ENCODE peak calls at places on chromosome 2, in five cellular contexts. T is esophagus squamous epithelium, E is transverse colon, O is GM23338, W is adrenal gland. K is an unnamed sample.

GRCh38 chr2:75772908-75773630 is 62.4 kb upstream of the GCFC2 start:
- DNase-seq in T (no peak), E (no peak), O (peak; percentile 71), W (no peak), K (no peak)

GRCh38 chr2:74440378-74441110 is 1.2 kb downstream of the RTKN start:
- DNase-seq in T (no peak), E (peak; percentile 89), O (peak; percentile 95), W (peak; percentile 88), K (peak; percentile 92)

GRCh38 chr2:11634584-11634983 is 35.4 kb downstream of the NTSR2 start:
- DNase-seq in T (no peak), E (no peak), O (no peak), W (no peak), K (no peak)

GRCh38 chr2:25043241-25043867 is 1.5 kb downstream of the EFR3B start:
- DNase-seq in T (no peak), E (no peak), O (peak; percentile 55), W (no peak), K (no peak)

GRCh38 chr2:69032336-69032735 is 19.4 kb downstream of the ANTXR1 start:
- DNase-seq in T (no peak), E (no peak), O (no peak), W (no peak), K (no peak)

GRCh38 chr2:88471083-88471942 is 18.8 kb upstream of the FOXI3 start:
- DNase-seq in T (no peak), E (no peak), O (peak; percentile 45), W (no peak), K (peak; percentile 22)

GRCh38 chr2:7180641-7181370 is 263.6 kb downstream of the RNF144A start:
- DNase-seq in T (no peak), E (no peak), O (peak; percentile 8), W (no peak), K (no peak)

GRCh38 chr2:239920616-239921365 is 104.4 kb downstream of the NDUFA10 start:
- DNase-seq in T (no peak), E (no peak), O (no peak), W (no peak), K (no peak)

GRCh38 chr2:893311-893710 is 57.3 kb upstream of the SNTG2 start:
- DNase-seq in T (no peak), E (peak; percentile 15), O (peak; percentile 92), W (peak; percentile 86), K (no peak)

GRCh38 chr2:84851876-84852275 is 29.0 kb downstream of the TRABD2A start:
- DNase-seq in T (no peak), E (no peak), O (no peak), W (peak; percentile 7), K (no peak)

GRCh38 chr2:84856785-84857184 is 24.1 kb downstream of the TRABD2A start:
- DNase-seq in T (no peak), E (peak; percentile 32), O (no peak), W (peak; percentile 23), K (no peak)

GRCh38 chr2:84857566-84857965 is 23.3 kb downstream of the TRABD2A start:
- DNase-seq in T (no peak), E (no peak), O (no peak), W (peak; percentile 17), K (no peak)

GRCh38 chr2:84855730-84856129 is 25.2 kb downstream of the TRABD2A start:
- DNase-seq in T (no peak), E (no peak), O (peak; percentile 86), W (peak; percentile 17), K (no peak)

GRCh38 chr2:84854835-84855234 is 26.0 kb downstream of the TRABD2A start:
- DNase-seq in T (no peak), E (no peak), O (no peak), W (no peak), K (no peak)
- H3K4me1 ChIP-seq in T (no peaks in the 10 kb centered on the region), E (peaks cover 12% of the 10 kb centered on the region), O (peaks cover 18% of the 10 kb centered on the region), W (no peaks in the 10 kb centered on the region), K (no peaks in the 10 kb centered on the region)

GRCh38 chr2:152467677-152468406 is 132.9 kb downstream of the FMNL2 start:
- DNase-seq in T (no peak), E (no peak), O (no peak), W (no peak), K (no peak)
- H3K4me1 ChIP-seq in T (peaks cover 67% of the 10 kb centered on the region), E (peaks cover 23% of the 10 kb centered on the region), O (peaks cover 79% of the 10 kb centered on the region), W (peaks cover 63% of the 10 kb centered on the region), K (peaks cover 57% of the 10 kb centered on the region)

DNA sequence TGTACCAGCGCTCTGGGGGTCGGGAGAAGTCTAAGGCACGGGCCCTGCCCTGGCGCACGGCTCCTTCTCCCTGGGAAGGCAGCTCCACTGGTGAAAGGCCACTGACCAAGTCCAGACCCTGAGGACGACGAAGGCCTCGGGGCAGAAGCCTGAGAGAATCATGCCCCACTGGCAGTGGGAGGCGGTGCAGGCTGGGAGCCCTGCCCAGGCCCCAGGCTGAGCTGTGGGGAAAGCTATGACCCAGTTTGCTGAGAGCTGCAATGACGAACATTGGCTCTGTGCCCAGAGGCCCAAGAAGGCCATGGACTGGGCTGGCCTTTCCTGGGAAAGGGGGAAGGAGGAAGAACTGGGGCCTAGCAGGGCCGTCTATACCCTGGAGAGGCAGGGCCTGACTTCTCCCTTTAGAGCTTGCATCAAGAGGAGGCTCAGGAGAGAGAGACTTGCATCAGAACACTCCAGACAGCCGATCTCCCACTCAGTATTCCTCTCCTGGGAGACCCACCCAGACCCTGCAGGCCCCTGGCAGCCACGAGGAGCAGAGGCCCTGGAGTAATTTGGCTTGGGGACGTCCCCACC is 32.9 kb downstream of the HS1BP3 start:
- DNase-seq in T (peak; percentile 32), E (peak; percentile 92), O (no peak), W (peak; percentile 99), K (peak; percentile 96)
- H3K4me1 ChIP-seq in T (peaks cover 91% of the 10 kb centered on the region), E (peaks cover 51% of the 10 kb centered on the region), O (peaks cover 8% of the 10 kb centered on the region), W (peaks cover 68% of the 10 kb centered on the region), K (peaks cover 69% of the 10 kb centered on the region)

GRCh38 chr2:47169784-47170183 is 14.7 kb upstream of the STPG4 start:
- DNase-seq in T (no peak), E (no peak), O (no peak), W (no peak), K (no peak)

GRCh38 chr2:47173986-47174730 is 19.1 kb upstream of the STPG4 start:
- DNase-seq in T (no peak), E (no peak), O (no peak), W (no peak), K (no peak)

GRCh38 chr2:47172156-47172921 is 17.2 kb upstream of the STPG4 start:
- DNase-seq in T (no peak), E (no peak), O (no peak), W (peak; percentile 76), K (no peak)

GRCh38 chr2:47174731-47175361 is 19.7 kb upstream of the STPG4 start:
- DNase-seq in T (no peak), E (peak; percentile 82), O (peak; percentile 45), W (peak; percentile 77), K (no peak)

DNA sequence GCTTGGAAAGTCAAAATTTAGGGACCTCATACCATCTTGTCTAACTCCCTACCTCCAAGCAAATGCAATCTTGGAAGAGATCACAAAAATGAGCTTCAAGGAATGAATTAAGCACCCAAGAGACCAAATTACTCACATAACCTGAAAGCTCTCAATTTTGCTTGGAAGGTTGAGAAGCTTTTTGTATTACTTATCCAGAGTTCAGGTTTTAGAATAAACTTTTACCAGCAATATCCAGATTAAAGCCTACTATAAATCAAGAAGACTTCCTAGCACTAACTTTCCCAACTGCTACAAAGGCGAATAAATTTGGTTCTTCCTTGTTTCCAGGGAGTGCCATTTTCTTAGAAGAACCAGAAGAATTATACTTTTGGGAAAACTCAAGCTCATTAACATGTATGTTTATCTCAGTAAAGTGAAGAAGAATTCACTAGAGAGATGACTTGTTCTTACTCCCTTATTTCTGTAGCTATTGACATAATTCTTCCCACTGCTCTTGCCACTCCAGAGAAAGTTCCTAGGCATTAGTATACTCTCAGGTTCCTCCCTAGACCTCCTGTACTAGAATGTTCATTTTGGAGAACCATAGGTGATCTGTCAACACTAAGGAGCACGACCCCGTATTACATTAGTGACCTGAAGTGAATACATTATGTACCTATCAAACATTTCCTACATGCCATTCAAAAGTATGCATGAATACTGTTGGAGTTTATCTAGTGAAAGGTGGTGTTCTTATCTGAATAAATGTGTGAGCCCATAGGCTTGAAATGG is 18.0 kb upstream of the STPG4 start:
- DNase-seq in T (no peak), E (no peak), O (no peak), W (no peak), K (no peak)
- H3K4me1 ChIP-seq in T (peaks cover 73% of the 10 kb centered on the region), E (peaks cover 62% of the 10 kb centered on the region), O (peaks cover 46% of the 10 kb centered on the region), W (peaks cover 66% of the 10 kb centered on the region), K (peaks cover 64% of the 10 kb centered on the region)

GRCh38 chr2:240990726-240991377 is 7.6 kb upstream of the SNED1 start:
- DNase-seq in T (no peak), E (no peak), O (no peak), W (no peak), K (no peak)

GRCh38 chr2:240988146-240988545 is 10.3 kb upstream of the SNED1 start:
- DNase-seq in T (no peak), E (peak; percentile 7), O (no peak), W (no peak), K (no peak)

GRCh38 chr2:240988571-240989271 is 9.7 kb upstream of the SNED1 start:
- DNase-seq in T (no peak), E (peak; percentile 5), O (no peak), W (no peak), K (no peak)

GRCh38 chr2:240990266-240990529 is 8.2 kb upstream of the SNED1 start:
- DNase-seq in T (no peak), E (peak; percentile 10), O (no peak), W (no peak), K (no peak)

GRCh38 chr2:240989451-240990265 is 8.8 kb upstream of the SNED1 start:
- DNase-seq in T (no peak), E (peak; percentile 39), O (peak; percentile 63), W (no peak), K (peak; percentile 71)
- H3K4me1 ChIP-seq in T (peaks cover 72% of the 10 kb centered on the region), E (peaks cover 16% of the 10 kb centered on the region), O (no peaks in the 10 kb centered on the region), W (peaks cover 29% of the 10 kb centered on the region), K (peaks cover 45% of the 10 kb centered on the region)

GRCh38 chr2:16621348-16621747 is 44.3 kb downstream of the CYRIA start:
- DNase-seq in T (no peak), E (no peak), O (no peak), W (no peak), K (no peak)

GRCh38 chr2:16623564-16624418 is 41.8 kb downstream of the CYRIA start:
- DNase-seq in T (no peak), E (no peak), O (no peak), W (no peak), K (no peak)

GRCh38 chr2:16620590-16620989 is 45.0 kb downstream of the CYRIA start:
- DNase-seq in T (no peak), E (no peak), O (no peak), W (no peak), K (no peak)

GRCh38 chr2:16623046-16623445 is 42.6 kb downstream of the CYRIA start:
- DNase-seq in T (no peak), E (no peak), O (no peak), W (no peak), K (no peak)

GRCh38 chr2:16622399-16622968 is 43.1 kb downstream of the CYRIA start:
- DNase-seq in T (no peak), E (no peak), O (no peak), W (no peak), K (no peak)
- H3K4me1 ChIP-seq in T (peaks cover 81% of the 10 kb centered on the region), E (peaks cover 19% of the 10 kb centered on the region), O (peaks cover 16% of the 10 kb centered on the region), W (peaks cover 53% of the 10 kb centered on the region), K (peaks cover 67% of the 10 kb centered on the region)

GRCh38 chr2:176096243-176096985 is 3.2 kb upstream of the HOXD12 start:
- DNase-seq in T (no peak), E (no peak), O (no peak), W (no peak), K (no peak)
- H3K4me1 ChIP-seq in T (peaks cover 66% of the 10 kb centered on the region), E (peaks cover 28% of the 10 kb centered on the region), O (peaks cover 54% of the 10 kb centered on the region), W (peaks cover 25% of the 10 kb centered on the region), K (peaks cover 25% of the 10 kb centered on the region)

GRCh38 chr2:60489269-60489668 is 64.2 kb downstream of the BCL11A start:
- DNase-seq in T (no peak), E (no peak), O (no peak), W (no peak), K (no peak)
- H3K4me1 ChIP-seq in T (peaks cover 20% of the 10 kb centered on the region), E (no peaks in the 10 kb centered on the region), O (peaks cover 63% of the 10 kb centered on the region), W (no peaks in the 10 kb centered on the region), K (peaks cover 4% of the 10 kb centered on the region)